ENCODE peak calls at places on chromosomes 16 and 17, in six cellular contexts. E is choroid plexus epithelial cell, J is retina, G is EL, U is hypothalamus, D is COR-L47. H is an unnamed sample.

GRCh38 chr16:7324306-7324705 is 8.3 kb upstream of the RBFOX1 start:
- DNase-seq in E (no peak), U (no peak), J (peak; percentile 83), D (no peak), G (no peak), H (no peak)

GRCh38 chr16:85486256-85486915 is 126.7 kb upstream of the GSE1 start:
- DNase-seq in U (no peak), G (no peak), E (no peak), J (no peak), D (peak; percentile 74), H (no peak)

GRCh38 chr16:68760671-68761275 is 23.7 kb downstream of the CDH1 start:
- DNase-seq in J (no peak), U (peak; percentile 27), D (no peak), G (peak; percentile 75), E (peak; percentile 55), H (no peak)

GRCh38 chr16:4920826-4921225 is 16.1 kb downstream of the PPL start:
- DNase-seq in J (no peak), E (no peak), G (no peak), U (no peak), D (no peak), H (no peak)

GRCh38 chr16:83835972-83836566 is 28.3 kb downstream of the HSBP1 start:
- DNase-seq in J (no peak), E (peak; percentile 88), G (peak; percentile 64), D (peak; percentile 6), U (no peak), H (no peak)

GRCh38 chr17:1179635-1180433 is at the start of gene ABR:
- DNase-seq in U (peak; percentile 38), D (no peak), E (peak; percentile 33), G (peak; percentile 47), J (no peak), H (peak; percentile 46)

GRCh38 chr17:1985686-1986085 is 39.4 kb downstream of the RTN4RL1 start:
- DNase-seq in D (no peak), G (no peak), J (no peak), E (no peak), U (no peak), H (no peak)

GRCh38 chr16:27446721-27447120 is 44.7 kb downstream of the IL21R start:
- DNase-seq in U (no peak), J (no peak), D (no peak), G (no peak), E (no peak), H (peak; percentile 85)

GRCh38 chr17:38926290-38927070 is 1.1 kb downstream of the LASP1NB start:
- DNase-seq in G (no peak), D (no peak), E (no peak), J (no peak), U (no peak), H (no peak)

GRCh38 chr17:17236295-17237025 is 508 bp downstream of the FLCN start:
- DNase-seq in D (peak; percentile 6), G (peak; percentile 45), U (no peak), J (no peak), E (peak; percentile 28), H (no peak)

GRCh38 chr17:37650419-37651003 is 7.3 kb upstream of the DDX52 start:
- DNase-seq in J (peak; percentile 32), G (peak; percentile 67), U (no peak), D (peak; percentile 39), E (peak; percentile 71), H (no peak)

GRCh38 chr17:1049446-1050225 is 52.7 kb downstream of the TIMM22 start:
- DNase-seq in U (no peak), G (no peak), J (no peak), E (no peak), D (no peak), H (no peak)

GRCh38 chr17:39194089-39194984 is 3.1 kb downstream of the CACNB1 start:
- DNase-seq in G (peak; percentile 69), D (no peak), U (no peak), J (no peak), E (peak; percentile 53), H (no peak)

GRCh38 chr16:17018715-17019014 is 452.1 kb downstream of the XYLT1 start:
- DNase-seq in J (peak; percentile 28), U (no peak), E (no peak), D (no peak), G (no peak), H (no peak)

GRCh38 chr17:65163990-65164495 is 26.9 kb downstream of the RGS9 start:
- DNase-seq in E (peak; percentile 52), U (no peak), G (peak; percentile 66), D (no peak), J (no peak), H (no peak)

GRCh38 chr17:59837362-59838195 is 55.2 kb downstream of the TUBD1 start:
- DNase-seq in U (no peak), E (peak; percentile 100), J (peak; percentile 18), G (peak; percentile 100), D (peak; percentile 68), H (no peak)

GRCh38 chr16:49112754-49113153 is 168.9 kb downstream of the CBLN1 start:
- DNase-seq in G (no peak), U (no peak), J (no peak), E (no peak), D (no peak), H (no peak)

GRCh38 chr17:71902931-71903506 is 217.8 kb upstream of the SOX9 start:
- DNase-seq in J (no peak), D (no peak), U (no peak), E (peak; percentile 68), G (peak; percentile 28), H (no peak)

GRCh38 chr17:3966720-3967363 is 2.6 kb upstream of the ATP2A3 start:
- DNase-seq in D (no peak), E (no peak), U (no peak), J (no peak), G (no peak), H (no peak)

GRCh38 chr17:55442462-55442861 is 20.8 kb upstream of the MMD start:
- DNase-seq in D (no peak), U (no peak), J (no peak), G (no peak), E (no peak), H (no peak)

GRCh38 chr16:19840524-19841110 is 44.0 kb downstream of the GPRC5B start:
- DNase-seq in G (no peak), E (no peak), U (no peak), D (no peak), J (no peak), H (no peak)

GRCh38 chr16:81326971-81327370 is 12.2 kb downstream of the GAN start:
- DNase-seq in J (no peak), G (no peak), E (no peak), D (no peak), U (no peak), H (no peak)

GRCh38 chr16:53821487-53821886 is 117.5 kb downstream of the FTO start:
- DNase-seq in D (no peak), J (no peak), E (peak; percentile 30), G (peak; percentile 70), U (no peak), H (no peak)

GRCh38 chr17:75842963-75843576 is 1.1 kb downstream of the UNC13D start:
- DNase-seq in G (no peak), D (no peak), U (no peak), J (no peak), E (no peak), H (no peak)

GRCh38 chr16:87956169-87956770 is 5.0 kb downstream of the BANP start:
- DNase-seq in E (peak; percentile 74), U (no peak), J (no peak), G (peak; percentile 47), D (no peak), H (peak; percentile 87)

GRCh38 chr16:55566432-55567175 is at the start of gene CAPNS2:
- DNase-seq in D (no peak), U (no peak), G (no peak), J (no peak), E (no peak), H (no peak)

GRCh38 chr16:88904676-88905365 is 38.4 kb upstream of the PABPN1L start:
- DNase-seq in U (no peak), D (no peak), J (no peak), G (no peak), E (no peak), H (no peak)

GRCh38 chr16:31090540-31090939 is 1.8 kb upstream of the PRSS53 start:
- DNase-seq in U (no peak), J (no peak), E (peak; percentile 75), D (no peak), G (peak; percentile 76), H (no peak)

GRCh38 chr17:8922451-8922850 is 43.1 kb downstream of the PIK3R5 start:
- DNase-seq in E (peak; percentile 91), U (no peak), D (no peak), J (no peak), G (peak; percentile 95), H (no peak)

GRCh38 chr17:79654350-79654959 is 43.6 kb upstream of the RBFOX3 start:
- DNase-seq in E (no peak), J (no peak), D (no peak), G (no peak), U (no peak), H (no peak)

GRCh38 chr16:50155925-50156324 is 2.8 kb downstream of the TENT4B start:
- DNase-seq in J (no peak), U (no peak), G (no peak), D (no peak), E (no peak), H (no peak)

GRCh38 chr16:19138601-19139000 is 24.8 kb downstream of the ITPRIPL2 start:
- DNase-seq in D (peak; percentile 84), G (peak; percentile 74), E (peak; percentile 91), U (no peak), J (no peak), H (no peak)

GRCh38 chr16:21526923-21527807 is 72.2 kb upstream of the METTL9 start:
- DNase-seq in J (no peak), U (no peak), E (no peak), G (no peak), D (no peak), H (no peak)

GRCh38 chr17:79220715-79221291 is 146.2 kb downstream of the ENGASE start:
- DNase-seq in G (no peak), J (peak; percentile 73), U (no peak), D (no peak), E (no peak), H (no peak)

GRCh38 chr17:80152057-80152831 is 5.3 kb upstream of the EIF4A3 start:
- DNase-seq in E (peak; percentile 96), U (no peak), G (peak; percentile 76), J (no peak), D (no peak), H (no peak)

GRCh38 chr17:80863626-80864025 is 128.0 kb upstream of the CHMP6 start:
- DNase-seq in E (no peak), G (no peak), D (no peak), J (no peak), U (no peak), H (no peak)

H was measured in T-cell.